ENCODE peak calls at places on chromosomes 12 and 14, in four cellular contexts. Y is stimulated activated CD8-positive, alpha-beta memory T cell treated with anti-CD3 and anti-CD28 coated beads, Interleukin-4, amount 100 ng/mL, for 4 hours; G is activated CD4-positive, alpha-beta T cell treated with anti-CD3 and anti-CD28 coated beads for 48 hours; A is heart left ventricle. H is an unnamed sample.

GRCh38 chr14:89351364-89351957 is 65.6 kb downstream of the FOXN3 start:
- DNase-seq in Y (no peak), G (no peak), A (peak; percentile 30), H (no peak)

GRCh38 chr12:131795064-131795463 is 33.1 kb upstream of the MMP17 start:
- DNase-seq in Y (no peak), G (no peak), A (no peak), H (no peak)

GRCh38 chr12:94952325-94952724 is 51.2 kb downstream of the NDUFA12 start:
- DNase-seq in Y (no peak), G (no peak), A (no peak), H (no peak)

GRCh38 chr12:47752552-47752951 is 6.1 kb downstream of the RAPGEF3 start:
- DNase-seq in Y (no peak), G (no peak), A (no peak), H (no peak)

GRCh38 chr14:30427401-30427800 is 131.6 kb upstream of the G2E3 start:
- DNase-seq in Y (no peak), G (no peak), A (no peak), H (no peak)

GRCh38 chr12:2256915-2257314 is 204.1 kb downstream of the CACNA1C start:
- DNase-seq in Y (no peak), G (no peak), A (no peak), H (no peak)

GRCh38 chr12:40691913-40692616 is at the start of gene CNTN1:
- DNase-seq in Y (no peak), G (peak; percentile 3), A (peak; percentile 14), H (no peak)

GRCh38 chr14:104224516-104225281 is 86.3 kb downstream of the KIF26A start:
- DNase-seq in Y (no peak), G (peak; percentile 65), A (peak; percentile 28), H (peak; percentile 16)

GRCh38 chr12:39986674-39987073 is 119.2 kb downstream of the SLC2A13 start:
- DNase-seq in Y (no peak), G (no peak), A (no peak), H (no peak)

GRCh38 chr14:78316711-78317110 is 146.5 kb downstream of the NRXN3 start:
- DNase-seq in Y (no peak), G (no peak), A (no peak), H (no peak)

GRCh38 chr12:48810817-48811453 is 7.4 kb upstream of the CACNB3 start:
- DNase-seq in Y (no peak), G (no peak), A (no peak), H (no peak)

GRCh38 chr12:119340604-119341003 is 6.1 kb downstream of the CCDC60 start:
- DNase-seq in Y (no peak), G (no peak), A (no peak), H (no peak)

GRCh38 chr12:47794679-47795078 is 21.6 kb downstream of the SLC48A1 start:
- DNase-seq in Y (no peak), G (no peak), A (no peak), H (no peak)

GRCh38 chr12:109592905-109593272 is 19.3 kb downstream of the MVK start:
- DNase-seq in Y (no peak), G (no peak), A (no peak), H (no peak)

GRCh38 chr12:121009744-121010143 is 6.5 kb downstream of the C12orf43 start:
- DNase-seq in Y (no peak), G (no peak), A (no peak), H (no peak)

GRCh38 chr14:90408713-90409112 is 11.9 kb downstream of the CALM1 start:
- DNase-seq in Y (no peak), G (no peak), A (no peak), H (no peak)

GRCh38 chr14:67187210-67187609 is 2.0 kb upstream of the GARIN2 start:
- DNase-seq in Y (no peak), G (no peak), A (no peak), H (no peak)

H was measured in T-helper 9 cell.